ENCODE peak calls at places on chromosomes 4 and X, in six cellular contexts. One of them, this sample, is unnamed.

GRCh38 chrX:6184900-6185515 is 43.7 kb downstream of the NLGN4X start:
- DNase-seq in psoas muscle: no peak
- DNase-seq in CD8-positive, alpha-beta T cell: no peak
- DNase-seq in HCT116: no peak
- DNase-seq in GM06990: no peak
- DNase-seq in tibial artery: no peak
- DNase-seq in this sample: no peak

GRCh38 chr4:137367608-137368007 is 164.7 kb downstream of the PCDH18 start:
- DNase-seq in psoas muscle: no peak
- DNase-seq in CD8-positive, alpha-beta T cell: no peak
- DNase-seq in HCT116: no peak
- DNase-seq in GM06990: no peak
- DNase-seq in tibial artery: no peak
- DNase-seq in this sample: peak; percentile 92

GRCh38 chrX:119539872-119540271 is 25.3 kb downstream of the STEEP1 start:
- DNase-seq in psoas muscle: no peak
- DNase-seq in CD8-positive, alpha-beta T cell: no peak
- DNase-seq in HCT116: no peak
- DNase-seq in GM06990: no peak
- DNase-seq in tibial artery: no peak
- DNase-seq in this sample: no peak

GRCh38 chr4:95051689-95052026 is 293.9 kb downstream of the BMPR1B start:
- DNase-seq in psoas muscle: no peak
- DNase-seq in CD8-positive, alpha-beta T cell: no peak
- DNase-seq in HCT116: no peak
- DNase-seq in GM06990: no peak
- DNase-seq in tibial artery: no peak
- DNase-seq in this sample: no peak

GRCh38 chr4:188016754-188017153 is 21.2 kb downstream of the ZFP42 start:
- DNase-seq in psoas muscle: no peak
- DNase-seq in CD8-positive, alpha-beta T cell: no peak
- DNase-seq in HCT116: no peak
- DNase-seq in GM06990: no peak
- DNase-seq in tibial artery: no peak
- DNase-seq in this sample: no peak

GRCh38 chr4:143514432-143514831 is 930 bp downstream of the SMARCA5 start:
- DNase-seq in psoas muscle: peak; percentile 20
- DNase-seq in CD8-positive, alpha-beta T cell: no peak
- DNase-seq in HCT116: no peak
- DNase-seq in GM06990: peak; percentile 47
- DNase-seq in tibial artery: peak; percentile 48
- DNase-seq in this sample: peak; percentile 45

GRCh38 chrX:66676990-66677389 is 38.1 kb upstream of the EDA2R start:
- DNase-seq in psoas muscle: no peak
- DNase-seq in CD8-positive, alpha-beta T cell: no peak
- DNase-seq in HCT116: no peak
- DNase-seq in GM06990: no peak
- DNase-seq in tibial artery: no peak
- DNase-seq in this sample: peak; percentile 87

GRCh38 chr4:84796388-84796787 is 170.1 kb downstream of the WDFY3 start:
- DNase-seq in psoas muscle: no peak
- DNase-seq in CD8-positive, alpha-beta T cell: no peak
- DNase-seq in HCT116: no peak
- DNase-seq in GM06990: no peak
- DNase-seq in tibial artery: no peak
- DNase-seq in this sample: no peak

GRCh38 chr4:186304816-186305520 is 39.0 kb downstream of the F11 start:
- DNase-seq in psoas muscle: no peak
- DNase-seq in CD8-positive, alpha-beta T cell: no peak
- DNase-seq in HCT116: no peak
- DNase-seq in GM06990: no peak
- DNase-seq in tibial artery: no peak
- DNase-seq in this sample: no peak

GRCh38 chrX:103919336-103919682 is 43.1 kb upstream of the TMSB15B start:
- DNase-seq in psoas muscle: no peak
- DNase-seq in CD8-positive, alpha-beta T cell: no peak
- DNase-seq in HCT116: no peak
- DNase-seq in GM06990: no peak
- DNase-seq in tibial artery: no peak
- DNase-seq in this sample: peak; percentile 43

GRCh38 chr4:189146994-189147929 is 793.4 kb upstream of the FRG1 start:
- DNase-seq in psoas muscle: no peak
- DNase-seq in CD8-positive, alpha-beta T cell: no peak
- DNase-seq in HCT116: no peak
- DNase-seq in GM06990: no peak
- DNase-seq in tibial artery: no peak
- DNase-seq in this sample: no peak

GRCh38 chr4:23373269-23373668 is 516.6 kb downstream of the PPARGC1A start:
- DNase-seq in psoas muscle: peak; percentile 19
- DNase-seq in CD8-positive, alpha-beta T cell: no peak
- DNase-seq in HCT116: no peak
- DNase-seq in GM06990: no peak
- DNase-seq in tibial artery: no peak
- DNase-seq in this sample: no peak

GRCh38 chrX:130245441-130245840 is 23.3 kb downstream of the ZNF280C start:
- DNase-seq in psoas muscle: no peak
- DNase-seq in CD8-positive, alpha-beta T cell: no peak
- DNase-seq in HCT116: no peak
- DNase-seq in GM06990: no peak
- DNase-seq in tibial artery: no peak
- DNase-seq in this sample: peak; percentile 82

DNA sequence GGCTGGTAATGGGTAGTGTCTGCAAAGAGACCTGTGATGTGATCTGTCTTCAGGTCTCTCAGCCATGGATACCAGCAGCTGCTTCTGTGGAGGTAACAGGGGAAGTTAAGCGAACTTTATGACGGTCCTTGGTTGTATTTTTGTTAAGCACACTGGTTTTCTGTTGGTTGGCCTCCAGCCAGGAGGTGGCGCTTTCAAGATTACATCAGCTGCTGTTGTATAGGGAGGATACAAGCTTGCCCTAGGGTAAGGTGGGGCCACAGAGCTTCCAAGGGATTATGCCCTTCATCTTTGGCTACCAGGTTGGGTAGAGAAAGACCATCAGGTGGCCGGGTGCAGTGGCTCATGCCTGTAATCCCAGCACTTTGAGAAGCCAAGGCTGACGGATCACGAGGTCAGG is 834.2 kb upstream of the GALNTL6 start:
- DNase-seq in psoas muscle: no peak
- DNase-seq in CD8-positive, alpha-beta T cell: no peak
- DNase-seq in HCT116: no peak
- DNase-seq in GM06990: no peak
- DNase-seq in tibial artery: no peak
- DNase-seq in this sample: no peak
- TF ChIP-seq CTCF in psoas muscle: no peak
- TF ChIP-seq CTCF in CD8-positive, alpha-beta T cell: no peak
- TF ChIP-seq CTCF in HCT116: no peak
- TF ChIP-seq CTCF in GM06990: no peak
- TF ChIP-seq CTCF in tibial artery: no peak
- TF ChIP-seq CTCF in this sample: no peak

DNA sequence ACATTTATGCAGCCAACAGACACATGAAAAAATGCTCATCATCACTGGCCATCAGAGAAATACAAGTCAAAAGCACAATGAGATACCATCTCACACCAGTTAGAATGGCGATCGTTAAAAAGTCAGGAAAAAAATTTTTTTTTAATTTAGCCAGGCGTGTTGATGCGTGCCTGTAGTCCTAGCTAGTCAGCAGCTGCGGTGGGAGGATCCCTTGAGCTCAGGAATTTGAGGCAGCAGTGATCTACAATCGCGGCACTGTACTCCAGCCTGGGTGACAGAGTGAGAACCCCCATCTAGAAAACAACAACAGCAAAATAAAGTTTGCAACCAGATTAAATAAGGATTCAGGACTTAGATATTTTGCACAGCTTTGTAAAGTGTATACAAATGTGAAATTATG is 65.7 kb upstream of the ALG13 start:
- DNase-seq in psoas muscle: no peak
- DNase-seq in CD8-positive, alpha-beta T cell: no peak
- DNase-seq in HCT116: no peak
- DNase-seq in GM06990: no peak
- DNase-seq in tibial artery: no peak
- DNase-seq in this sample: no peak
- TF ChIP-seq CTCF in psoas muscle: no peak
- TF ChIP-seq CTCF in CD8-positive, alpha-beta T cell: no peak
- TF ChIP-seq CTCF in HCT116: no peak
- TF ChIP-seq CTCF in GM06990: no peak
- TF ChIP-seq CTCF in tibial artery: no peak
- TF ChIP-seq CTCF in this sample: no peak

GRCh38 chr4:40283968-40284367 is 51.2 kb upstream of the CHRNA9 start:
- DNase-seq in psoas muscle: no peak
- DNase-seq in CD8-positive, alpha-beta T cell: peak; percentile 62
- DNase-seq in HCT116: peak; percentile 91
- DNase-seq in GM06990: no peak
- DNase-seq in tibial artery: no peak
- DNase-seq in this sample: peak; percentile 31
- TF ChIP-seq CTCF in psoas muscle: no peak
- TF ChIP-seq CTCF in CD8-positive, alpha-beta T cell: peak; percentile 54
- TF ChIP-seq CTCF in HCT116: no peak
- TF ChIP-seq CTCF in GM06990: no peak
- TF ChIP-seq CTCF in tibial artery: no peak
- TF ChIP-seq CTCF in this sample: no peak

GRCh38 chrX:82232679-82233078 is 1030.8 kb downstream of the SH3BGRL start:
- DNase-seq in psoas muscle: no peak
- DNase-seq in CD8-positive, alpha-beta T cell: no peak
- DNase-seq in HCT116: no peak
- DNase-seq in GM06990: no peak
- DNase-seq in tibial artery: no peak
- DNase-seq in this sample: no peak

GRCh38 chrX:82224961-82225360 is 1023.1 kb downstream of the SH3BGRL start:
- DNase-seq in psoas muscle: no peak
- DNase-seq in CD8-positive, alpha-beta T cell: no peak
- DNase-seq in HCT116: no peak
- DNase-seq in GM06990: no peak
- DNase-seq in tibial artery: no peak
- DNase-seq in this sample: no peak

DNA sequence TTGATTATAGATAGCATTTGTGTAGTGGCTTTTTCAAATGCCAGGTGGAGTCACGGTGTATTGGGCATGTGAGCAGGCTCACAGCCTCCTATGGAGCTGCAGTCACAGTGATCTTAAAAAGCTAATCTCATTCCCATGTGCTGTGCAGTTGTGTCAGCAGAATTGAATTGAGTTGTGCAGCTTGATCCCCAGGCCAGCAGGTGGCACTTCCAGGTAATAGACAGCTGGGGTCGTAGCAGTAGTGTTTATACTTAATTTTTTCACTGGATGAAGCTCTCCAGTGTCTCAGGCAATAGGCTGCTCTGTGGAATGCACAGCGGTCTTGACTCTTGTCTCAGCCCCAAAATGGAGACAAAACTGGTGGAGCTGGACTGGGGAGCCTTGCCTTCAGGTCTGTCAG is 1028.1 kb downstream of the SH3BGRL start:
- DNase-seq in psoas muscle: no peak
- DNase-seq in CD8-positive, alpha-beta T cell: no peak
- DNase-seq in HCT116: no peak
- DNase-seq in GM06990: no peak
- DNase-seq in tibial artery: no peak
- DNase-seq in this sample: no peak
- TF ChIP-seq CTCF in psoas muscle: no peak
- TF ChIP-seq CTCF in CD8-positive, alpha-beta T cell: no peak
- TF ChIP-seq CTCF in HCT116: no peak
- TF ChIP-seq CTCF in GM06990: no peak
- TF ChIP-seq CTCF in tibial artery: no peak
- TF ChIP-seq CTCF in this sample: no peak

GRCh38 chrX:86195343-86195742 is 47.1 kb downstream of the DACH2 start:
- DNase-seq in psoas muscle: no peak
- DNase-seq in CD8-positive, alpha-beta T cell: no peak
- DNase-seq in HCT116: no peak
- DNase-seq in GM06990: no peak
- DNase-seq in tibial artery: no peak
- DNase-seq in this sample: no peak

GRCh38 chrX:86197815-86198214 is 49.6 kb downstream of the DACH2 start:
- DNase-seq in psoas muscle: no peak
- DNase-seq in CD8-positive, alpha-beta T cell: no peak
- DNase-seq in HCT116: no peak
- DNase-seq in GM06990: no peak
- DNase-seq in tibial artery: no peak
- DNase-seq in this sample: no peak

GRCh38 chrX:86194758-86195157 is 46.5 kb downstream of the DACH2 start:
- DNase-seq in psoas muscle: no peak
- DNase-seq in CD8-positive, alpha-beta T cell: no peak
- DNase-seq in HCT116: no peak
- DNase-seq in GM06990: no peak
- DNase-seq in tibial artery: no peak
- DNase-seq in this sample: no peak

DNA sequence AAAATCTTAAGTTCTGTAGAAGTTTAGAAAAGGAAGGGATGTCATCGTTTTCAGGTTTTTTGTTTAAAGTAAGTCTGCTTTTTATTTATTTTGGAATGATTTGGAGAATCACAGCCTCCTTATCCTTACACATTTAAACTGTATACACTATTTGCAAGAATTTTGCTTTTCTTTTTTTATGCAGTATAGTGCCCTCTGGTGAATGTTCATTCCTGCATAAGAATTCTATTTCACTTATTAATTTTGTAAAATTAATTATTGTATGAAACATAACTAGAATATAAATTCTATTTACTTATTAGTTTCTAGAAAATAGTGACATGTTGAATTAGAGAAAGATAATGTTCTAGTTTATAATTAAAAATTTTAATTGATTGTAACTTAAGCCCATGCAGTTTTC is 44.6 kb downstream of the DACH2 start:
- DNase-seq in psoas muscle: no peak
- DNase-seq in CD8-positive, alpha-beta T cell: no peak
- DNase-seq in HCT116: no peak
- DNase-seq in GM06990: no peak
- DNase-seq in tibial artery: no peak
- DNase-seq in this sample: no peak
- TF ChIP-seq CTCF in psoas muscle: no peak
- TF ChIP-seq CTCF in CD8-positive, alpha-beta T cell: no peak
- TF ChIP-seq CTCF in HCT116: no peak
- TF ChIP-seq CTCF in GM06990: no peak
- TF ChIP-seq CTCF in tibial artery: no peak
- TF ChIP-seq CTCF in this sample: no peak

GRCh38 chr4:65089666-65090065 is 580.6 kb downstream of the EPHA5 start:
- DNase-seq in psoas muscle: no peak
- DNase-seq in CD8-positive, alpha-beta T cell: no peak
- DNase-seq in HCT116: no peak
- DNase-seq in GM06990: no peak
- DNase-seq in tibial artery: no peak
- DNase-seq in this sample: no peak
- TF ChIP-seq CTCF in psoas muscle: no peak
- TF ChIP-seq CTCF in CD8-positive, alpha-beta T cell: no peak
- TF ChIP-seq CTCF in HCT116: no peak
- TF ChIP-seq CTCF in GM06990: no peak
- TF ChIP-seq CTCF in tibial artery: no peak
- TF ChIP-seq CTCF in this sample: no peak

DNA sequence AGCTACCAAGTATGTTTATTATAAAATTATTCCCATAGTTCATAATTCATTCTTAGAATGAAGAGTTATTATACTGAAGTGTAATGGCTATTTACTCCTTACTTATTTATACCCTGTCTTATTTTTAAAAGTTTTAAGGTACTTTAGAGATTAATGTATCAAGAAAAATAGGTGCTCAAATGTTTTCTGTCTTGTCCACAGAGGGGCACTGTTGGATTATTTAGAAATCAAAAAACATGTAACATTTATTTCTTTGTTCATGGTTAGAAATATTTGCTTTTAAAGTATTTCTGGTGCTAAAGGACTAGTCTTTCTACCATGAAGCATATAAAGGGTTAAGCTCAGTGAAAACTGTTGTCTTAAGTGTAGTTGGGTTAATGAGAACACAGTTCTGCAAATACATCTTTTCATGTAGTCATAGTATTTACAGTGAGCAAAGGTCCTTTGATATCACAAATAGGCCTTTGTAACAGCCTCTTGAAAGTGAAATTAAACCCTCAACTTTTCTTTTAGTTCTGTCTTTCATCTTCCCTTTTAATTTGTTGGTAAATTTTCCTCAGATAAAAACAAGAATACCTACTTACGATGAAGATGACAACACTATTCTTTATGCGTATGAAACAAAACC is 7.7 kb downstream of the SCML1 start:
- DNase-seq in psoas muscle: no peak
- DNase-seq in CD8-positive, alpha-beta T cell: no peak
- DNase-seq in HCT116: no peak
- DNase-seq in GM06990: no peak
- DNase-seq in tibial artery: no peak
- DNase-seq in this sample: no peak
- TF ChIP-seq CTCF in psoas muscle: peak; percentile 27
- TF ChIP-seq CTCF in CD8-positive, alpha-beta T cell: peak; percentile 40
- TF ChIP-seq CTCF in HCT116: peak; percentile 24
- TF ChIP-seq CTCF in GM06990: no peak
- TF ChIP-seq CTCF in tibial artery: no peak
- TF ChIP-seq CTCF in this sample: peak; percentile 36

This sample was measured in AG10803.